ENCODE peak calls at places on chromosomes 12 and 14, in eight cellular contexts. U, I, K, M, D, W, B and A are unnamed samples.

GRCh38 chr12:6769003-6769389 is 2.8 kb downstream of the PTMS start:
- DNase-seq in U (no peak), I (peak; percentile 36), K (peak; percentile 54), M (no peak), D (no peak), W (peak; percentile 81), B (no peak), A (peak; percentile 29)

GRCh38 chr14:69232388-69232787 is 27.6 kb upstream of the GALNT16 start:
- DNase-seq in U (no peak), I (no peak), K (no peak), M (no peak), D (no peak), W (no peak), B (no peak), A (no peak)

GRCh38 chr12:132834181-132834711 is 5.6 kb upstream of the GOLGA3 start:
- DNase-seq in U (no peak), I (no peak), K (no peak), M (no peak), D (no peak), W (no peak), B (no peak), A (no peak)

GRCh38 chr14:21300892-21301291 is 21.0 kb downstream of the RPGRIP1 start:
- DNase-seq in U (no peak), I (no peak), K (no peak), M (peak; percentile 19), D (no peak), W (peak; percentile 83), B (no peak), A (no peak)

GRCh38 chr12:130438243-130438620 is 100.5 kb downstream of the PIWIL1 start:
- DNase-seq in U (no peak), I (no peak), K (no peak), M (no peak), D (no peak), W (no peak), B (no peak), A (no peak)

GRCh38 chr14:89673499-89674225 is 256.6 kb upstream of the FOXN3 start:
- DNase-seq in U (no peak), I (no peak), K (no peak), M (no peak), D (no peak), W (no peak), B (no peak), A (peak; percentile 66)

GRCh38 chr12:115698257-115698656 is 579.2 kb downstream of the MED13L start:
- DNase-seq in U (no peak), I (no peak), K (no peak), M (no peak), D (no peak), W (no peak), B (no peak), A (no peak)

GRCh38 chr12:51771008-51771407 is 77.5 kb downstream of the FIGNL2 start:
- DNase-seq in U (no peak), I (no peak), K (no peak), M (no peak), D (no peak), W (no peak), B (no peak), A (no peak)

GRCh38 chr14:89481167-89481566 is 64.1 kb upstream of the FOXN3 start:
- DNase-seq in U (no peak), I (no peak), K (no peak), M (no peak), D (no peak), W (no peak), B (no peak), A (no peak)

GRCh38 chr12:24109381-24110039 is 160.0 kb upstream of the SOX5 start:
- DNase-seq in U (no peak), I (peak; percentile 13), K (peak; percentile 1), M (no peak), D (peak; percentile 17), W (peak; percentile 35), B (peak; percentile 37), A (peak; percentile 32)

GRCh38 chr14:22837059-22837749 is 819 bp downstream of the MMP14 start:
- DNase-seq in U (no peak), I (no peak), K (no peak), M (no peak), D (peak; percentile 68), W (peak; percentile 62), B (no peak), A (peak; percentile 63)

GRCh38 chr12:27511031-27511722 is 12.8 kb upstream of the PPFIBP1 start:
- DNase-seq in U (no peak), I (no peak), K (no peak), M (no peak), D (no peak), W (no peak), B (no peak), A (peak; percentile 72)

GRCh38 chr14:100868621-100869370 is 34.7 kb downstream of the RTL1 start:
- DNase-seq in U (no peak), I (no peak), K (no peak), M (no peak), D (no peak), W (no peak), B (no peak), A (no peak)

GRCh38 chr14:60945984-60946383 is 34.9 kb downstream of the TRMT5 start:
- DNase-seq in U (no peak), I (no peak), K (no peak), M (no peak), D (no peak), W (no peak), B (no peak), A (peak; percentile 37)

GRCh38 chr12:114920828-114921579 is 237.0 kb upstream of the TBX3 start:
- DNase-seq in U (no peak), I (no peak), K (no peak), M (no peak), D (no peak), W (no peak), B (no peak), A (peak; percentile 46)

GRCh38 chr12:122614839-122615238 is 87.8 kb downstream of the KNTC1 start:
- DNase-seq in U (no peak), I (no peak), K (no peak), M (no peak), D (no peak), W (no peak), B (no peak), A (peak; percentile 67)

GRCh38 chr14:99234982-99235491 is 37.0 kb downstream of the BCL11B start:
- DNase-seq in U (peak; percentile 27), I (no peak), K (no peak), M (no peak), D (no peak), W (no peak), B (no peak), A (no peak)

GRCh38 chr14:34781242-34781641 is 66.8 kb upstream of the CFL2 start:
- DNase-seq in U (no peak), I (no peak), K (no peak), M (no peak), D (no peak), W (no peak), B (peak; percentile 4), A (peak; percentile 96)

DNA sequence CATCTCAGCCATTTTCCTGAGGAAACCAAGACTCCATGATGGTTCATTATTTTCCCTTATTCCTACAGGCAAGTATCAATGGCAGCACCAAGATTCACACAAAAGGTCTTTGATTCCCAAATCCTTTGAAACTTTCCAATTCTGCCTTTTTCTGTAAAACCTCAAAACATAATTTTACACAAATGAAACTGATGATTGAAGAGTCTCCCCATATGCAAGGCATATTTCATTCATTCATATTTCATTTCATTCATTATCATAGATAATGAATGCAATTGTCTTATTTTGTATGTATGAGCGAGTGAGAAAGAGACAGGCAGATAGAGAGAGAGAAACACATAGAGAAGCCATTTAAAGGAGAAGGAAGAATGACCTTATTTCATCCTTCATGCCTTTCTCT is 172.8 kb downstream of the BTG1 start:
- DNase-seq in U (no peak), I (no peak), K (no peak), M (no peak), D (no peak), W (no peak), B (no peak), A (no peak)
- TF ChIP-seq RAD21 in U (no peak), I (no peak), K (no peak), M (no peak), D (no peak), W (no peak), B (no peak), A (no peak)

DNA sequence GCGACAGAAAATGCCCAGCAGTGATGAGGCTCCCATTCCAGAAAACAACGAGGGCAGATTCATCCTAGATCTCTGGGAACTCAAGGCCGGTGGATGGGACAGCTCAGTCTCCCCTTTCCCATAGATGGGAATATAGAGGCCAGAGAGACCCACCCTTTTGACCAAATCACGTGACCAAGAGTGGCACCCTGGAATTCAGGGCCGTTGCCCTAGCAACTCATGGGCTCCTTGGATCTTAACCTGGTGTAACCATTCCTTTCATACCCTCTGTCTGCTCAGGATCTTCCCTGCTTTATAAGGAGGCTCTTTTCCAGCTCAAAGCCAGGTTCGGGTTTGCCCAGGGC is 8.4 kb upstream of the LRTM2 start:
- DNase-seq in U (no peak), I (no peak), K (no peak), M (no peak), D (no peak), W (no peak), B (no peak), A (no peak)
- TF ChIP-seq RAD21 in U (no peak), I (no peak), K (no peak), M (no peak), D (no peak), W (no peak), B (no peak), A (no peak)

GRCh38 chr14:52010173-52010693 is 20.9 kb downstream of the RTRAF start:
- DNase-seq in U (no peak), I (no peak), K (no peak), M (no peak), D (no peak), W (no peak), B (no peak), A (no peak)

GRCh38 chr14:52013984-52014600 is 24.7 kb downstream of the RTRAF start:
- DNase-seq in U (no peak), I (peak; percentile 26), K (peak; percentile 20), M (no peak), D (no peak), W (peak; percentile 45), B (no peak), A (no peak)

GRCh38 chr14:52014601-52015267 is 25.4 kb downstream of the RTRAF start:
- DNase-seq in U (no peak), I (no peak), K (no peak), M (no peak), D (no peak), W (peak; percentile 62), B (no peak), A (no peak)

GRCh38 chr14:52011557-52011956 is 22.2 kb downstream of the RTRAF start:
- DNase-seq in U (no peak), I (no peak), K (no peak), M (no peak), D (no peak), W (no peak), B (no peak), A (no peak)

DNA sequence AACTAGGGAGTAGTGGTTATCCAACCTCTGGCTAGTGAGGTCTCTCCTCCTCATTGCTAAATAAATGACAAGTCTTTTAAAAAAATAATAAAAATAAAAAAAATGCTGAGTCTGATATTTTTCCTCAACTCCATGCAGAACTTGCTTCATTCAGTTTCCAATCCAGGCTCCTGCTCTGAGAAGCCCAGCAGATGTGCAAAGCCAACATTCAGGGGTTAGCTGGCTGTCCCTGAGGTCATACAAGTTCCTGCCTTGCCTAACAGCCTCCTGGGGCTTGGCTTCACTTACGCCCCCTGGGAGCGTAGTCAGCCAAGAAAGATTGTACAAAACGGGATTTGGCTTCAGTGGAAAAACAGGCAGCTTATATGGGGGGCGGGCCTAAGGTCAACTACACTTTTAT is 23.3 kb downstream of the RTRAF start:
- DNase-seq in U (no peak), I (no peak), K (no peak), M (no peak), D (no peak), W (no peak), B (no peak), A (no peak)
- TF ChIP-seq RAD21 in U (no peak), I (no peak), K (no peak), M (no peak), D (no peak), W (no peak), B (no peak), A (no peak)

GRCh38 chr12:45557020-45557419 is 172.5 kb upstream of the ARID2 start:
- DNase-seq in U (no peak), I (no peak), K (no peak), M (no peak), D (no peak), W (no peak), B (no peak), A (no peak)
- TF ChIP-seq RAD21 in U (no peak), I (no peak), K (no peak), M (no peak), D (no peak), W (no peak), B (no peak), A (no peak)